ENCODE peak calls at places on chromosomes 16 and 17, in four cellular contexts. M, V, F and X are unnamed samples.

GRCh38 chr16:53732296-53732929 is 28.5 kb downstream of the FTO start:
- DNase-seq in V (no peak), M (no peak), F (no peak), X (no peak)

GRCh38 chr17:42221886-42222745 is 27.8 kb upstream of the GHDC start:
- DNase-seq in V (peak; percentile 49), M (no peak), F (no peak), X (peak; percentile 20)

GRCh38 chr16:4780235-4780634 is 7.9 kb downstream of the SEPTIN12 start:
- DNase-seq in M (no peak), V (no peak), F (no peak), X (no peak)

GRCh38 chr16:56029026-56029425 is 153.9 kb upstream of the CES5A start:
- DNase-seq in M (no peak), F (no peak), V (no peak), X (no peak)

GRCh38 chr17:18004345-18004744 is 31.7 kb downstream of the DRC3 start:
- DNase-seq in M (no peak), F (no peak), V (no peak), X (no peak)

GRCh38 chr17:69607162-69607834 is 192.8 kb downstream of the MAP2K6 start:
- DNase-seq in F (no peak), M (peak; percentile 78), V (no peak), X (no peak)

GRCh38 chr17:13688716-13689115 is 87.0 kb upstream of the HS3ST3A1 start:
- DNase-seq in M (no peak), V (no peak), F (no peak), X (no peak)

GRCh38 chr17:45261577-45262515 is at the start of gene SPATA32:
- DNase-seq in M (peak; percentile 87), F (peak; percentile 64), V (peak; percentile 57), X (peak; percentile 45)

GRCh38 chr17:6924121-6924676 is 71.7 kb upstream of the ALOX12 start:
- DNase-seq in V (no peak), M (no peak), F (no peak), X (no peak)

GRCh38 chr17:75081611-75082540 is 5.9 kb upstream of the SLC16A5 start:
- DNase-seq in M (no peak), V (no peak), F (no peak), X (no peak)

GRCh38 chr16:67928561-67929364 is 2.9 kb downstream of the CTRL start:
- DNase-seq in M (peak; percentile 83), F (peak; percentile 36), V (peak; percentile 67), X (peak; percentile 60)

GRCh38 chr16:30567991-30568638 is 3.4 kb downstream of the ZNF688 start:
- DNase-seq in V (peak; percentile 33), M (no peak), F (no peak), X (peak; percentile 22)

GRCh38 chr17:309361-309888 is 43.2 kb downstream of the RPH3AL start:
- DNase-seq in M (peak; percentile 61), V (no peak), F (no peak), X (no peak)

GRCh38 chr17:57940217-57940616 is 15.0 kb downstream of the CUEDC1 start:
- DNase-seq in F (no peak), V (no peak), M (no peak), X (no peak)

GRCh38 chr16:10729104-10729503 is 14.5 kb upstream of the NUBP1 start:
- DNase-seq in V (no peak), M (no peak), F (no peak), X (no peak)

GRCh38 chr16:63617990-63618763 is 1503.7 kb downstream of the CDH11 start:
- DNase-seq in V (no peak), F (no peak), M (no peak), X (no peak)